ENCODE peak calls at places on chromosomes 3 and 15, in seven cellular contexts. X is heart left ventricle, P is cardiac fibroblast, Z is Kasumi-1, C is NCI-H1436, T is fibroblast of lung, O is NCI-H774. K is an unnamed sample.

GRCh38 chr3:56689303-56689702 is 6.2 kb upstream of the TASOR start:
- DNase-seq in X (no peak), P (no peak), Z (no peak), C (no peak), T (no peak), O (no peak), K (no peak)

GRCh38 chr3:1179116-1179515 is 86.3 kb downstream of the CNTN6 start:
- DNase-seq in X (no peak), P (no peak), Z (no peak), C (no peak), T (peak; percentile 79), O (no peak), K (no peak)

GRCh38 chr15:77851696-77852095 is 219.0 kb upstream of the LINGO1 start:
- DNase-seq in X (no peak), P (no peak), Z (no peak), C (peak; percentile 44), T (no peak), O (no peak), K (no peak)

GRCh38 chr15:51864408-51865056 is 35.1 kb downstream of the TMOD3 start:
- DNase-seq in X (no peak), P (no peak), Z (no peak), C (no peak), T (peak; percentile 56), O (no peak), K (peak; percentile 30)

GRCh38 chr3:186093271-186093900 is 15.5 kb downstream of the ETV5 start:
- DNase-seq in X (no peak), P (no peak), Z (no peak), C (no peak), T (no peak), O (no peak), K (no peak)

GRCh38 chr15:99257107-99257750 is 5.9 kb downstream of the LRRC28 start:
- DNase-seq in X (no peak), P (no peak), Z (no peak), C (no peak), T (no peak), O (no peak), K (no peak)

GRCh38 chr3:114299421-114299820 is 5.6 kb downstream of the TIGIT start:
- DNase-seq in X (no peak), P (peak; percentile 18), Z (peak; percentile 35), C (peak; percentile 21), T (no peak), O (no peak), K (peak; percentile 42)

GRCh38 chr15:60685346-60685937 is 206.5 kb upstream of the ICE2 start:
- DNase-seq in X (no peak), P (no peak), Z (no peak), C (no peak), T (no peak), O (no peak), K (no peak)

GRCh38 chr3:52012699-52013098 is 17.0 kb upstream of the RPL29 start:
- DNase-seq in X (no peak), P (no peak), Z (no peak), C (no peak), T (no peak), O (no peak), K (no peak)

GRCh38 chr3:122572940-122573412 is 4.5 kb upstream of the PARP15 start:
- DNase-seq in X (no peak), P (peak; percentile 63), Z (peak; percentile 84), C (peak; percentile 5), T (peak; percentile 23), O (no peak), K (peak; percentile 98)

GRCh38 chr15:94324117-94324826 is 92.9 kb downstream of the MCTP2 start:
- DNase-seq in X (peak; percentile 48), P (peak; percentile 67), Z (peak; percentile 92), C (peak; percentile 42), T (peak; percentile 32), O (peak; percentile 36), K (peak; percentile 66)

GRCh38 chr15:45705510-45706473 is 71.0 kb downstream of the SQOR start:
- DNase-seq in X (peak; percentile 74), P (peak; percentile 92), Z (peak; percentile 74), C (peak; percentile 81), T (peak; percentile 59), O (peak; percentile 69), K (peak; percentile 86)

GRCh38 chr3:98701276-98701675 is 61.9 kb upstream of the ST3GAL6 start:
- DNase-seq in X (no peak), P (no peak), Z (no peak), C (no peak), T (no peak), O (no peak), K (no peak)

GRCh38 chr3:131694351-131694750 is 191.6 kb upstream of the MRPL3 start:
- DNase-seq in X (no peak), P (no peak), Z (no peak), C (no peak), T (peak; percentile 31), O (no peak), K (no peak)

GRCh38 chr3:100268986-100269385 is 8.2 kb downstream of the TBC1D23 start:
- DNase-seq in X (no peak), P (peak; percentile 33), Z (no peak), C (no peak), T (peak; percentile 35), O (no peak), K (no peak)

GRCh38 chr3:45280971-45281370 is 54.9 kb upstream of the TMEM158 start:
- DNase-seq in X (no peak), P (no peak), Z (no peak), C (no peak), T (no peak), O (no peak), K (no peak)

GRCh38 chr15:36827824-36828223 is 248.4 kb downstream of the CDIN1 start:
- DNase-seq in X (no peak), P (no peak), Z (no peak), C (no peak), T (no peak), O (no peak), K (no peak)

GRCh38 chr3:146581877-146582508 is 23.2 kb downstream of the PLSCR5 start:
- DNase-seq in X (no peak), P (peak; percentile 52), Z (no peak), C (no peak), T (peak; percentile 50), O (no peak), K (no peak)

GRCh38 chr15:33278816-33279612 is 31.8 kb upstream of the RYR3 start:
- DNase-seq in X (no peak), P (peak; percentile 58), Z (no peak), C (no peak), T (peak; percentile 90), O (no peak), K (peak; percentile 96)

GRCh38 chr3:112086018-112086854 is at the start of gene C3orf52:
- DNase-seq in X (peak; percentile 86), P (peak; percentile 77), Z (no peak), C (peak; percentile 62), T (peak; percentile 83), O (peak; percentile 77), K (peak; percentile 91)

GRCh38 chr15:71733122-71733521 is 77.2 kb upstream of the NR2E3 start:
- DNase-seq in X (no peak), P (no peak), Z (no peak), C (no peak), T (no peak), O (no peak), K (no peak)

GRCh38 chr15:23073890-23074631 is 34.7 kb upstream of the TUBGCP5 start:
- DNase-seq in X (no peak), P (no peak), Z (no peak), C (peak; percentile 53), T (no peak), O (peak; percentile 39), K (peak; percentile 57)

GRCh38 chr15:76058714-76059319 is 968 bp upstream of the TMEM266 start:
- DNase-seq in X (no peak), P (no peak), Z (peak; percentile 60), C (no peak), T (peak; percentile 3), O (peak; percentile 7), K (peak; percentile 19)

GRCh38 chr3:4888913-4889846 is 90.1 kb upstream of the BHLHE40 start:
- DNase-seq in X (no peak), P (no peak), Z (peak; percentile 38), C (no peak), T (peak; percentile 17), O (no peak), K (peak; percentile 31)

GRCh38 chr3:45592830-45593707 is 1.5 kb upstream of the LIMD1 start:
- DNase-seq in X (peak; percentile 93), P (peak; percentile 93), Z (peak; percentile 93), C (peak; percentile 54), T (peak; percentile 89), O (peak; percentile 60), K (peak; percentile 93)

GRCh38 chr3:48137425-48137999 is 50.7 kb downstream of the CDC25A start:
- DNase-seq in X (no peak), P (no peak), Z (no peak), C (no peak), T (no peak), O (no peak), K (no peak)

GRCh38 chr15:96736384-96736783 is 405.9 kb downstream of the NR2F2 start:
- DNase-seq in X (no peak), P (no peak), Z (no peak), C (no peak), T (no peak), O (no peak), K (no peak)

GRCh38 chr3:32856901-32857507 is 39.2 kb downstream of the TRIM71 start:
- DNase-seq in X (no peak), P (no peak), Z (no peak), C (no peak), T (no peak), O (no peak), K (no peak)

GRCh38 chr15:68384451-68385239 is 47.3 kb downstream of the ITGA11 start:
- DNase-seq in X (peak; percentile 16), P (peak; percentile 95), Z (no peak), C (no peak), T (peak; percentile 95), O (no peak), K (peak; percentile 89)

GRCh38 chr15:74565381-74566085 is 24.5 kb downstream of the ARID3B start:
- DNase-seq in X (no peak), P (no peak), Z (no peak), C (no peak), T (no peak), O (no peak), K (no peak)

GRCh38 chr3:188292827-188293226 is 138.9 kb downstream of the LPP start:
- DNase-seq in X (no peak), P (no peak), Z (no peak), C (no peak), T (no peak), O (no peak), K (no peak)

GRCh38 chr3:119145500-119146167 is at the start of gene TEX55:
- DNase-seq in X (no peak), P (peak; percentile 74), Z (peak; percentile 59), C (peak; percentile 57), T (peak; percentile 37), O (no peak), K (peak; percentile 87)

GRCh38 chr3:160695906-160696305 is 18.9 kb downstream of the ARL14 start:
- DNase-seq in X (no peak), P (no peak), Z (no peak), C (no peak), T (peak; percentile 72), O (no peak), K (no peak)

GRCh38 chr15:72472907-72473669 is 1.0 kb upstream of the ARIH1 start:
- DNase-seq in X (no peak), P (peak; percentile 54), Z (peak; percentile 40), C (no peak), T (peak; percentile 33), O (no peak), K (no peak)

GRCh38 chr3:21839181-21839580 is 88.2 kb upstream of the ZNF385D start:
- DNase-seq in X (no peak), P (no peak), Z (no peak), C (no peak), T (peak; percentile 75), O (no peak), K (peak; percentile 28)